ENCODE peak calls at places on chromosome 6, in five cellular contexts. Q is left lung, E is psoas muscle, D is tibial artery, J is H9. Y is an unnamed sample.

GRCh38 chr6:1347187-1347560 is 35.3 kb downstream of the FOXQ1 start:
- DNase-seq in Q (no peak), D (no peak), E (no peak), J (no peak), Y (no peak)

GRCh38 chr6:81834141-81834621 is 81.7 kb upstream of the TENT5A start:
- DNase-seq in Q (no peak), E (no peak), J (no peak), D (no peak), Y (peak)

GRCh38 chr6:105151644-105152043 is 28.2 kb downstream of the POPDC3 start:
- DNase-seq in D (no peak), Q (no peak), E (no peak), J (no peak), Y (no peak)

GRCh38 chr6:2733324-2733723 is 17.4 kb downstream of the MYLK4 start:
- DNase-seq in D (peak), Q (peak), J (no peak), E (peak), Y (peak)

GRCh38 chr6:37514377-37514776 is 14.7 kb upstream of the CCDC167 start:
- DNase-seq in Q (no peak), E (no peak), J (no peak), D (no peak), Y (no peak)

GRCh38 chr6:135675862-135676261 is 175.6 kb upstream of the PDE7B start:
- DNase-seq in D (no peak), E (no peak), J (peak), Q (no peak), Y (no peak)

GRCh38 chr6:37653933-37654565 is 43.6 kb downstream of the MDGA1 start:
- DNase-seq in Q (no peak), E (no peak), D (no peak), J (peak), Y (peak)

GRCh38 chr6:315921-316752 is 23.9 kb downstream of the DUSP22 start:
- DNase-seq in J (no peak), D (no peak), Q (no peak), E (no peak), Y (no peak)

GRCh38 chr6:105805581-105806023 is 280.5 kb upstream of the PRDM1 start:
- DNase-seq in J (no peak), D (no peak), Q (no peak), E (no peak), Y (no peak)

GRCh38 chr6:49693512-49693911 is 19.8 kb downstream of the CRISP2 start:
- DNase-seq in D (no peak), E (no peak), Q (no peak), J (no peak), Y (no peak)

GRCh38 chr6:32945106-32945761 is 4.4 kb upstream of the HLA-DMB start:
- DNase-seq in E (no peak), J (no peak), D (no peak), Q (no peak), Y (peak)

GRCh38 chr6:23728707-23729106 is 397.3 kb upstream of the NRSN1 start:
- DNase-seq in J (no peak), E (no peak), Q (no peak), D (no peak), Y (peak)

GRCh38 chr6:35391240-35391968 is 49.0 kb downstream of the PPARD start:
- DNase-seq in E (no peak), Q (no peak), J (no peak), D (no peak), Y (no peak)
- H3K27ac ChIP-seq in E (no peak), Q (peak), J (no peak), D (no peak), Y (peak)

GRCh38 chr6:15255481-15256414 is 9.9 kb downstream of the JARID2 start:
- DNase-seq in E (no peak), D (no peak), Q (no peak), J (no peak), Y (no peak)
- H3K27ac ChIP-seq in E (peak), D (no peak), Q (no peak), J (no peak), Y (no peak)

GRCh38 chr6:40444811-40445210 is 142.4 kb downstream of the LRFN2 start:
- DNase-seq in Q (no peak), E (no peak), D (no peak), J (no peak), Y (peak)
- H3K27ac ChIP-seq in Q (no peak), E (no peak), D (no peak), J (no peak), Y (no peak)

GRCh38 chr6:163346529-163346961 is 68.0 kb upstream of the QKI start:
- DNase-seq in J (no peak), D (no peak), Q (no peak), E (no peak), Y (no peak)
- H3K27ac ChIP-seq in J (no peak), D (peak), Q (no peak), E (peak), Y (peak)

Y was measured in transverse colon.